ENCODE peak calls at places on chromosome 17, in seven cellular contexts. O, T, H, L, D, Q and G are unnamed samples.

GRCh38 chr17:8469964-8470363 is 34.3 kb downstream of the NDEL1 start:
- DNase-seq in O (no peak), T (no peak), H (no peak), L (no peak), D (no peak), Q (no peak), G (no peak)

GRCh38 chr17:40803617-40804082 is 3.9 kb upstream of the KRT28 start:
- DNase-seq in O (peak; percentile 78), T (peak; percentile 80), H (peak; percentile 76), L (peak; percentile 61), D (peak; percentile 28), Q (peak; percentile 73), G (peak; percentile 54)

GRCh38 chr17:6843241-6843890 is 11.8 kb upstream of the TEKT1 start:
- DNase-seq in O (no peak), T (no peak), H (no peak), L (no peak), D (no peak), Q (peak; percentile 69), G (peak; percentile 27)

GRCh38 chr17:82935944-82936767 is 96.3 kb upstream of the ZNF750 start:
- DNase-seq in O (no peak), T (no peak), H (no peak), L (no peak), D (no peak), Q (no peak), G (no peak)

GRCh38 chr17:42248351-42249179 is 27.6 kb downstream of the STAT5B start:
- DNase-seq in O (peak; percentile 40), T (peak; percentile 73), H (peak; percentile 94), L (peak; percentile 68), D (peak; percentile 71), Q (peak; percentile 98), G (peak; percentile 91)

GRCh38 chr17:67488768-67489167 is 111.7 kb downstream of the PITPNC1 start:
- DNase-seq in O (no peak), T (no peak), H (no peak), L (no peak), D (no peak), Q (no peak), G (no peak)

GRCh38 chr17:80892900-80893603 is 98.6 kb upstream of the CHMP6 start:
- DNase-seq in O (no peak), T (no peak), H (no peak), L (peak; percentile 51), D (peak; percentile 30), Q (peak; percentile 51), G (no peak)

GRCh38 chr17:81859906-81860755 is at the start of gene P4HB:
- DNase-seq in O (no peak), T (no peak), H (peak; percentile 100), L (no peak), D (no peak), Q (peak; percentile 14), G (no peak)

GRCh38 chr17:324151-324571 is 28.4 kb downstream of the RPH3AL start:
- DNase-seq in O (no peak), T (no peak), H (no peak), L (no peak), D (no peak), Q (no peak), G (no peak)

GRCh38 chr17:37220609-37220953 is 155.2 kb upstream of the C17orf78 start:
- DNase-seq in O (no peak), T (no peak), H (no peak), L (no peak), D (no peak), Q (peak; percentile 52), G (no peak)

GRCh38 chr17:28906276-28907051 is 3.6 kb upstream of the DHRS13 start:
- DNase-seq in O (no peak), T (no peak), H (no peak), L (no peak), D (no peak), Q (no peak), G (no peak)

GRCh38 chr17:50364715-50365114 is 8.3 kb downstream of the MRPL27 start:
- DNase-seq in O (no peak), T (no peak), H (no peak), L (no peak), D (no peak), Q (no peak), G (no peak)

GRCh38 chr17:59607817-59608403 is 11.8 kb upstream of the CLTC start:
- DNase-seq in O (no peak), T (no peak), H (no peak), L (peak; percentile 3), D (no peak), Q (no peak), G (no peak)

GRCh38 chr17:48605991-48606891 is 1.5 kb upstream of the HOXB6 start:
- DNase-seq in O (no peak), T (no peak), H (no peak), L (no peak), D (no peak), Q (no peak), G (no peak)

GRCh38 chr17:82640046-82640445 is 8.2 kb downstream of the WDR45B start:
- DNase-seq in O (no peak), T (no peak), H (no peak), L (no peak), D (no peak), Q (no peak), G (no peak)

GRCh38 chr17:73323622-73324455 is 12.0 kb upstream of the CDC42EP4 start:
- DNase-seq in O (peak; percentile 46), T (no peak), H (no peak), L (no peak), D (no peak), Q (peak; percentile 72), G (no peak)

GRCh38 chr17:33385133-33385532 is 92.0 kb upstream of the ASIC2 start:
- DNase-seq in O (no peak), T (no peak), H (no peak), L (no peak), D (no peak), Q (peak; percentile 2), G (no peak)

GRCh38 chr17:34980681-34981537 is 597 bp downstream of the LIG3 start:
- DNase-seq in O (peak; percentile 52), T (peak; percentile 69), H (peak; percentile 82), L (peak; percentile 75), D (peak; percentile 9), Q (peak; percentile 90), G (peak; percentile 74)

GRCh38 chr17:50169881-50170459 is 4.2 kb downstream of the SGCA start:
- DNase-seq in O (no peak), T (no peak), H (no peak), L (no peak), D (no peak), Q (no peak), G (no peak)

GRCh38 chr17:33924105-33924504 is 331.0 kb upstream of the CCL2 start:
- DNase-seq in O (no peak), T (no peak), H (no peak), L (no peak), D (no peak), Q (no peak), G (no peak)

GRCh38 chr17:12622726-12623125 is 43.0 kb upstream of the MYOCD start:
- DNase-seq in O (no peak), T (no peak), H (no peak), L (no peak), D (no peak), Q (peak; percentile 26), G (no peak)

GRCh38 chr17:58991718-58992331 is 114.9 kb downstream of the TRIM37 start:
- DNase-seq in O (no peak), T (peak; percentile 69), H (no peak), L (no peak), D (no peak), Q (peak; percentile 11), G (no peak)

GRCh38 chr17:40820228-40820838 is 2.1 kb downstream of the KRT10 start:
- DNase-seq in O (no peak), T (no peak), H (no peak), L (no peak), D (no peak), Q (no peak), G (no peak)

GRCh38 chr17:47820023-47820789 is 1.4 kb downstream of the OSBPL7 start:
- DNase-seq in O (no peak), T (peak; percentile 51), H (no peak), L (no peak), D (no peak), Q (no peak), G (no peak)

GRCh38 chr17:49963277-49963625 is 5.7 kb upstream of the DLX4 start:
- DNase-seq in O (no peak), T (no peak), H (no peak), L (no peak), D (no peak), Q (no peak), G (no peak)

GRCh38 chr17:74936470-74936799 is 737 bp downstream of the OTOP3 start:
- DNase-seq in O (no peak), T (no peak), H (no peak), L (no peak), D (no peak), Q (no peak), G (no peak)
- H3K4me1 ChIP-seq in O (no peaks in the 10 kb centered on the region), T (no peaks in the 10 kb centered on the region), H (no peaks in the 10 kb centered on the region), L (no peaks in the 10 kb centered on the region), D (no peaks in the 10 kb centered on the region), Q (no peaks in the 10 kb centered on the region), G (no peaks in the 10 kb centered on the region)

DNA sequence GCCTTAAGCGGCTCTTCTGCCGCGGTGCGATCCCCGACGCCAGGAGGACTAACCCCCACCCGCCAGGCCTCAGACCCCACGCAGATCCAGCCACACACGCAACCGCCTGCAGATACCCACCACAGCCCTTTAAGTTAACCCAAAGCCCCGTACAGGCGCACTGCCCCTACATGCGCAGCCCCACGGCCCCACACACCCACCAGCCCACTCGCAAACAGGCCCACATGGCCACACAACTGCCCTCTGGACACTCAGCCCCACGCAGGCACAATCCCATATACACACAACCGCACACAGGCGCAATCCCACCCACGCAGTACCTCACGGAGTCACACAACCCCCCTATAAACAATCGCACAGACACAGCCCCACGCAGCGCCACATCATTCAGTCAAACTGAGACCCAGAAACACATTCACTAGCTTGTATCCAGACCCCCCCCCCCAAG is 41.7 kb downstream of the RAI1 start:
- DNase-seq in O (no peak), T (no peak), H (no peak), L (no peak), D (no peak), Q (no peak), G (no peak)
- H3K4me1 ChIP-seq in O (no peaks in the 10 kb centered on the region), T (peaks cover 3% of the 10 kb centered on the region), H (no peaks in the 10 kb centered on the region), L (peaks cover 16% of the 10 kb centered on the region), D (peaks cover 19% of the 10 kb centered on the region), Q (peaks cover 6% of the 10 kb centered on the region), G (peaks cover 23% of the 10 kb centered on the region)

GRCh38 chr17:14307560-14308024 is 6.7 kb downstream of the HS3ST3B1 start:
- DNase-seq in O (no peak), T (no peak), H (no peak), L (no peak), D (no peak), Q (peak; percentile 60), G (no peak)
- H3K4me1 ChIP-seq in O (no peaks in the 10 kb centered on the region), T (no peaks in the 10 kb centered on the region), H (no peaks in the 10 kb centered on the region), L (peaks cover 53% of the 10 kb centered on the region), D (peaks cover 11% of the 10 kb centered on the region), Q (no peaks in the 10 kb centered on the region), G (peaks cover 36% of the 10 kb centered on the region)

DNA sequence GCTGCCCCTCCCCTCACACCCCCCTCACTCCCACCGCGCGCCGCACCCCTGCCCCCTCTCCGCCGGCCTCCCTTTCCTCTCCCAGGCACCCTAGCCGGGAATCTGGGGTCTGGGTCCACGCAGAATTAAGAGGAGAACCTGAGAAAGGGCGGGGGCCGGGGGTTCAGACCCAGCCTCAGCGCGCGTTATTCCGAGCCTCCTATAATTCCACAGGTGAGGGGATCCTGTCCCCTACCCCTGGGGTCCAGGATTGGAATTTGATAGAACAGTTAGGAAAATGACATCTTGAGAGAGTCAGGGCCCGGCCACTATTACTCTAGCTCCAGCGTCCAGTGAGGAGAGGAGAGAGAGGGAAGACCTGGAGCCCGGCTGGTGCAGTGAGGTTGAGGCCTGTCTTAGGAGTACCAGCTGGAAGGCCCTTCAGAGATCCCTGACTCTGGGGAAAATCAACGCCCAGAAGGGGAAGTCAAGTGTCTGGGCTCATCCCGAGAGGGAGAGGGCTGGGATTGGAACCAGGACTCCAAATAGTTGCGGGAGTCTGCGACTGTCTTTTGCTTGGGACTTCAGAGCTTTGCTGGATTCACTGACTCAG is 17.3 kb downstream of the GRB7 start:
- DNase-seq in O (no peak), T (no peak), H (no peak), L (no peak), D (no peak), Q (no peak), G (no peak)
- H3K4me1 ChIP-seq in O (no peaks in the 10 kb centered on the region), T (no peaks in the 10 kb centered on the region), H (no peaks in the 10 kb centered on the region), L (peaks cover 64% of the 10 kb centered on the region), D (peaks cover 3% of the 10 kb centered on the region), Q (peaks cover 18% of the 10 kb centered on the region), G (peaks cover 65% of the 10 kb centered on the region)